ENCODE peak calls at places on chromosomes 1 and 21, in seven cellular contexts. U is astrocyte, J is cardiac muscle cell, D is mammary epithelial cell, S is fibroblast of mammary gland, G is K562, T is astrocyte of the cerebellum. A is an unnamed sample.

GRCh38 chr1:39625462-39626273 is 13.8 kb downstream of the HEYL start:
- DNase-seq in S (peak), G (no peak), J (peak), D (no peak), U (no peak), T (no peak), A (peak)

GRCh38 chr1:230572121-230573083 is 69.9 kb upstream of the COG2 start:
- DNase-seq in J (peak), D (peak), G (no peak), S (peak), T (no peak), U (no peak), A (no peak)

GRCh38 chr1:7770939-7771672 is at the start of gene VAMP3:
- DNase-seq in G (peak), S (peak), T (peak), J (peak), U (peak), D (peak), A (peak)

GRCh38 chr1:31718519-31718918 is 14.7 kb upstream of the COL16A1 start:
- DNase-seq in T (no peak), D (no peak), J (no peak), S (no peak), U (no peak), G (no peak), A (no peak)

GRCh38 chr1:183276386-183276785 is 90.3 kb downstream of the LAMC2 start:
- DNase-seq in D (no peak), J (no peak), S (no peak), T (no peak), U (no peak), G (no peak), A (no peak)

GRCh38 chr1:25725482-25725881 is 74.5 kb upstream of the SELENON start:
- DNase-seq in G (no peak), D (no peak), S (no peak), U (no peak), J (no peak), T (no peak), A (no peak)

GRCh38 chr1:53551428-53551995 is 92.3 kb downstream of the DMRTB1 start:
- DNase-seq in T (no peak), G (no peak), D (no peak), J (no peak), U (no peak), S (no peak), A (no peak)

GRCh38 chr1:229579101-229579651 is 20.7 kb upstream of the ABCB10 start:
- DNase-seq in J (peak), U (peak), D (peak), G (no peak), S (peak), T (no peak), A (peak)

DNA sequence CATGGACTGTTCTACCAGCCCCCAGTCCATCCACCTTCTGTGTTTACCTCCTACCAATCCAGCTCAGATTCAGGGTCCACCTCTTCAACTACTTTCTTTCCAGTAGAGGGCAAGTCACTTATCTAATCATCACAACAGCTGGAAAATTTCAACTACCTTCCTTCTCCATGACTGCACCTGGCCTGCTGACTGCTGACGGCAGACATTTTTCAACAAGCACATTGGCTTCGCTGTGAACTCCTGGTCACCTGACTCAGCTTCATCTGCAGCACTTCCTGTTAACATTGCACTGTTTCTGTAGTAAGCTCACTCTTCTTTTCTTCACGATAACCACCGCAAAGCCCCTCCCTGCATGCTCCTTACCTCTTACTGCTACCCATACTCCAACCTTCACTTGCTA is 405.7 kb downstream of the NTNG1 start:
- DNase-seq in G (no peak), J (no peak), U (no peak), D (no peak), T (no peak), S (no peak), A (peak)
- TF ChIP-seq CTCF in G (no peak), J (no peak), U (no peak), D (no peak), T (no peak), S (no peak), A (no peak)

GRCh38 chr1:90694846-90695245 is 22.3 kb downstream of the BARHL2 start:
- DNase-seq in J (no peak), S (no peak), D (no peak), U (no peak), T (no peak), G (no peak), A (no peak)
- H3K4me3 ChIP-seq in J (no peak), S (no peak), D (no peak), U (no peak), T (no peak), G (no peak), A (no peak)

GRCh38 chr1:232302376-232303049 is 327.4 kb downstream of the SIPA1L2 start:
- DNase-seq in J (no peak), U (no peak), G (no peak), T (no peak), S (no peak), D (no peak), A (no peak)
- TF ChIP-seq CTCF in J (no peak), U (no peak), G (no peak), T (no peak), S (no peak), D (peak), A (no peak)

DNA sequence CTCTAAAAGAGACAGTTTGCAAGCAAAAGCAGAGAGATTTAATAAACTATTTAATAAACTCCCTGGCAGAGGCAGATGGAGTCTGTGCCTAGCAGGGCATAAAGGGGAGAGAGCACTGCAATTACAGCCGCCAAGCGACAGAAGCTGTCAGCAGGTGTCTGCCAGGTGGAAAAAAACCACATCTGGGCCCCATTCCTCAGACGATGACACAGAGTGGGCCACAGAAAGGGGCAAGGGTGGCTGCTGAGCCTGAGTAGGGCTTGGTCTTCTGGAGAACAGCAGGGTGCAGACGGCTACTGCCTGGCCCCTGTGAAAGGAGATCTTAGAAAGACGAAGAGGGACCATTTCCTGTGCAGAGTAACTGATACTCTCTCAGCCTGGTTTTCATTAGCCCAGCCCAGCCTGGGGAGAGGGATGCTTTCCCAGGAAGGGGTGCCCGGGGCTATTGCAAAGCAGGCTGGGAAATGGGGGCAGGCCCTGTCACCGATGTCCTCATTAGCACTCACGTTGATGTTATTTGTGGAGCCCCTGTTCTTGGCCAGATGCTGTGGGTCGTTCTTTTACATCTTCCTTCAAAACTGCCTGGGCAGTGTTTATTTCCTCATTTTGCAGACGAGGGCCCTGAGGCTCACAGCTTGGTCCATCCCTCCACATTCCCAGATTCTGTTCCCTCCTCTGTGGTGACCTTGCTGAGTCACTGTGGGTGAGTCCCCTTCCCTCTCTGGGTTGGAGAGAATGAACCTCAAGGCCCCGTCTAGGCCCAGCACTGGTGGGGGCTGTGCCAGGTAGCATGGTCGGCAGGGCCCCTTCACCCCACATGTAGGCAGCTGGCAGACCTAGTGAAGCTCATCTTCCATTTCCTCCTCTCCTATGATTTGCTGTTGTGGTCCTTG is 472.7 kb downstream of the PTPRU start:
- DNase-seq in G (no peak), J (peak), U (peak), S (peak), T (peak), D (peak), A (peak)
- H3K4me3 ChIP-seq in G (no peak), J (no peak), U (no peak), S (no peak), T (no peak), D (no peak), A (no peak)

DNA sequence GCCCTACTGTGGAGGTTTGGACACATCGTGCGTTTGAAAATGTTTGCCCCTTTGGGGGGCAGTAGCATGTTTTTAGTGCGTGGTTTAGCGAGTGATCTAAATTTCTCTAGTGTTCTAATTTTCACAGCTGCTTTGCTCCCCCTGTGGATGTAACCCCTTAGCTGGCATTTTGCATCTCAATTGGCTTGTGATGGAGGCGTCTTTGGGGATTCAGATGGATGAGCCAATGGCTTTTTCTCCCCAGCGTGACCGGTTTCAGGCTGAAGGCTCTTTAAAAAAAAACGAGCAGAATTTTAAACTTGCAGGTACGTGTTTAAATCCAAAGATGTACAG is 842 bp downstream of the CDC7 start:
- DNase-seq in U (peak), J (peak), T (peak), D (no peak), S (no peak), G (peak), A (peak)
- TF ChIP-seq CTCF in U (no peak), J (no peak), T (no peak), D (no peak), S (no peak), G (no peak), A (no peak)

GRCh38 chr21:33586927-33587326 is 1.6 kb downstream of the DONSON start:
- DNase-seq in D (peak), G (peak), U (no peak), S (no peak), T (no peak), J (no peak), A (no peak)
- H3K4me3 ChIP-seq in D (no peak), G (peak), U (peak), S (no peak), T (peak), J (no peak), A (peak)

DNA sequence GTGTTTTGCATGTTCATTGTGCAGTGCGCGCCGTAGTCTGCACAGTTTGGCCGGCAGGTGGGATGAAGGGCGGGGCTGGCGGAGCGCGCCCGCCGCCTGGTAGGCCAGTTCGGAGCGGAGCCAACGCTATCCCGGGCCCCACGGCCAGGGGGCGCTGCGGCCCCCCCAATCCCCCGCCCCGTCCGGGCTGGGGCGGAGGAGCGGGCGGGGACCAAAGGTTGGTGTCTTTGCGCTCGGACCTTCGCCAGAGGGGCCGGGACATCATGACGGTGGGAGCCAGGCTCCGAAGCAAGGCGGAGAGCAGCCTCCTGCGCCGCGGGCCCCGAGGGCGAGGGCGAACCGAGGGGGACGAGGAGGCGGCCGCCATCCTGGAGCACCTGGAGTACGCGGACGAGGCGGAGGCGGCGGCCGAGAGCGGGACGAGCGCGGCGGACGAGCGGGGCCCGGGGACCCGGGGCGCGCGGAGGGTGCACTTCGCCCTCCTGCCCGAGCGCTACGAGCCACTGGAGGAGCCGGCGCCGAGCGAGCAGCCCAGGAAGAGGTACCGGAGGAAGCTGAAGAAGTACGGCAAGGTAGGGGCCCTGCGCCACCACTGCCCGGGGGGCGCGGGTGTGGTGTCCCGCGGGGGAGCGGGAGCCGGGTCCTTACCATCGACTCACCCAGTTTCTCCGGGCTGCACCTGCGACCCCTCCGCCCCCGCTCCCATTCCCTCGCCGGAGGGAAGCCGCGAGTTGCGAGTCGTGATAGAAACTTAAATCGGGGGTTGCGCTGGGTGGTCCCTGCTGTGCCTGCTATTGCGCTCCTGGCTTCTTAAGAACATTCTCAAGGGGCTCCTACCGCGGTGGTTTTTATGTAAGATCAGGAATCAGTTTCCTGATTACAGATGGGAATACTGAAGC is at the start of gene C1orf115:
- DNase-seq in D (peak), U (peak), J (peak), S (peak), T (no peak), G (peak), A (peak)
- TF ChIP-seq CTCF in D (peak), U (peak), J (peak), S (peak), T (peak), G (peak), A (peak)

GRCh38 chr1:198641506-198641905 is 2.7 kb downstream of the PTPRC start:
- DNase-seq in J (no peak), T (no peak), G (no peak), S (peak), U (no peak), D (peak), A (no peak)

GRCh38 chr1:198639581-198640235 is 868 bp downstream of the PTPRC start:
- DNase-seq in U (no peak), D (no peak), T (no peak), G (no peak), J (no peak), S (no peak), A (no peak)

GRCh38 chr1:198643001-198643400 is 4.2 kb downstream of the PTPRC start:
- DNase-seq in S (no peak), J (no peak), D (no peak), U (no peak), T (no peak), G (no peak), A (no peak)

GRCh38 chr1:198643827-198644226 is 5.0 kb downstream of the PTPRC start:
- DNase-seq in T (no peak), U (no peak), J (no peak), G (no peak), D (no peak), S (no peak), A (no peak)

GRCh38 chr1:198641966-198642656 is 3.3 kb downstream of the PTPRC start:
- DNase-seq in U (no peak), S (no peak), D (no peak), J (no peak), T (no peak), G (no peak), A (no peak)
- H3K4me3 ChIP-seq in U (no peak), S (no peak), D (no peak), J (no peak), T (no peak), G (peak), A (no peak)